ENCODE peak calls at places on chromosomes 16 and 17, in six cellular contexts. P is Calu3; K is H9; A is breast epithelium; S is activated CD8-positive, alpha-beta T cell treated with anti-CD3 and anti-CD28 coated beads for 36 hours; L is lower lobe of right lung. V is an unnamed sample.

GRCh38 chr17:82231562-82232321 is 2.9 kb downstream of the SLC16A3 start:
- DNase-seq in P (peak), K (peak), A (peak), S (peak), L (peak), V (no peak)

GRCh38 chr17:79843917-79844815 is 4.9 kb upstream of the CBX4 start:
- DNase-seq in P (peak), K (peak), A (no peak), S (no peak), L (peak), V (no peak)

GRCh38 chr17:57533684-57534305 is 211.3 kb downstream of the CCDC182 start:
- DNase-seq in P (no peak), K (no peak), A (no peak), S (no peak), L (no peak), V (no peak)

GRCh38 chr17:44906010-44906646 is 6.9 kb upstream of the EFTUD2 start:
- DNase-seq in P (no peak), K (peak), A (no peak), S (no peak), L (no peak), V (no peak)

GRCh38 chr16:84220851-84221250 is 19.0 kb downstream of the KCNG4 start:
- DNase-seq in P (no peak), K (no peak), A (no peak), S (no peak), L (no peak), V (no peak)

GRCh38 chr17:13323990-13324389 is 277.7 kb downstream of the HS3ST3A1 start:
- DNase-seq in P (no peak), K (no peak), A (no peak), S (no peak), L (no peak), V (no peak)

GRCh38 chr16:84692451-84692850 is 7.3 kb upstream of the USP10 start:
- DNase-seq in P (no peak), K (no peak), A (no peak), S (no peak), L (no peak), V (no peak)

GRCh38 chr17:78862073-78863023 is 21.7 kb upstream of the USP36 start:
- DNase-seq in P (peak), K (no peak), A (peak), S (no peak), L (peak), V (no peak)

GRCh38 chr16:28326881-28327610 is 34.7 kb downstream of the SBK1 start:
- DNase-seq in P (peak), K (peak), A (no peak), S (peak), L (peak), V (peak)

GRCh38 chr17:73141411-73141810 is 23.4 kb upstream of the SSTR2 start:
- DNase-seq in P (no peak), K (no peak), A (no peak), S (no peak), L (no peak), V (no peak)

GRCh38 chr16:88084881-88085280 is 133.6 kb downstream of the BANP start:
- DNase-seq in P (no peak), K (no peak), A (no peak), S (no peak), L (no peak), V (no peak)

GRCh38 chr17:7745748-7746470 is 28.4 kb downstream of the DNAH2 start:
- DNase-seq in P (peak), K (no peak), A (no peak), S (no peak), L (no peak), V (no peak)

GRCh38 chr17:16304832-16305231 is 48.4 kb downstream of the CENPV start:
- DNase-seq in P (peak), K (peak), A (no peak), S (peak), L (no peak), V (no peak)
- TF ChIP-seq CTCF in P (peak), K (peak), A (no peak), S (peak), L (no peak), V (peak)

DNA sequence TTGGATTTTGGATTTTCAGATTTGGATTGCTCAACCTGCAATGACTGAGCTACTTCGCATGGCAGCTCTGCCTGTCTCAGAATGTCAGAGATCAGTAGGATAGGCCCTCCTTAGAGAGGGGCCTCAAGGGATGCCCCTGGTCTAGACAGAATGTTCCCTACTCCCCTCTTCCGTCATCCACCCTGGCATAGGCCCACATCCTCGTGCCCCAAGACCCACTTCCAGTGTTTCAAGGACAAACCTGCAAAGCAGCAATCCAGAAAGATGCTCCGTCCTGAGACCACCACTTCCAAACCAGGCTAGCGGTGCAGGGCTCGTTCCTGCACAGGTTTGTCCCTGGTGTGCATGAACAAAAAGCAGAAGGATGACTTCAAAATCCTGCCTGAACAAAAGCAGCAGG is 121.3 kb downstream of the SOCS1 start:
- DNase-seq in P (no peak), K (no peak), A (no peak), S (no peak), L (no peak), V (no peak)
- TF ChIP-seq CTCF in P (no peak), K (no peak), A (no peak), S (no peak), L (no peak), V (no peak)

DNA sequence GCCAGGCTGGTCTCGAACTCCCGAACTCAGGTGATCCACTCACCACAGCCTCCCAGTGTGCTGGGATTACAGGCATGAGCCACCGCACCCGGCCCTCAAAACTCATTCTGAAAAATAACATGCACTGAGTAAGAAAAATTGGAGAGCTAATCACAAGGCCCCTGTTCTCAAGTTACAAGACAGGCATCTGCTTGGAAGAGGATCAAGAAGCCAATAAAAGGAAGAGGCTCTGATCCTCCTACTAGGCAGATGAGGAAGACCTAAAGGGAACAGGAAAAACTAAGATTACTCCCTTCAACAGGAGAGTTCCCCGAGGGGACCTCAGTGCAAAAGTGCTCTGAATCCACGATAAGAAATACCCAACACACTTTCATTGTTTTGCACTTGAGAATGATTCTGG is 18.4 kb downstream of the BLMH start:
- DNase-seq in P (no peak), K (no peak), A (no peak), S (no peak), L (no peak), V (no peak)
- TF ChIP-seq CTCF in P (no peak), K (no peak), A (no peak), S (no peak), L (no peak), V (no peak)

DNA sequence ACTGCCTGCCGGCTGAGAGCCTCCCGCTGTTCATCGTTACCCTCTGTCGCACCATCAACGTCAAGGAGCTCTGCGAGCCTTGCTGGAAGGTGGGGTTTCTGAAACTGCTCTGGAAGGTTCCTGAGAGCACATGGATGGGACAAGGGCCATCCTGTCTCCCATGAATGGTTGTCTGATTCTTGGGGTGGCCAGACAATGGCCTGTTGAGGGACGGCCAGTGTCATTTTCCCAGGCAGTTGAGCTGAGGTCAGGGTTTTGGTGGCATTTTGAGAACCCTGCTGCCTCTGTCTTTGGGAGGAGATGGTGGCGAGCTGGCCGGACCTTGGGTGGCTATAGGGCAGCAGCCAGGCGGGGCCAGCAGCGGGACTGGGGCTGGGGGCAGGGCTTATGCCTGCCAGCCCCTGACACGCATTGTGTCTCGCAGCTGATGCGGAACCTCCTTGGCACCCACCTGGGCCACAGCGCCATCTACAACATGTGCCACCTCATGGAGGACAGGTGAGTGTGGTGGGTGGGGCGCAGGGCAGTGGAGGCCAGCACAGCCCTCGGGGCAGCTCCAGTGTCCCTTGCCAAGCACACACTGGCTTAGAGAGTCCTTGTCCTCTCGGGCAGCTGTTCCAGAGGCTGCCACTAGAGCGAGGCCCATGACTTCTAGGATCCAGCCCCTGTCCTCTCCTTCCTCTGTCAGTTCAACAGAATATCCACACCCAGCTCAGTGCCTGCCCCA is 9.1 kb downstream of the TSC2 start:
- DNase-seq in P (no peak), K (no peak), A (no peak), S (peak), L (no peak), V (no peak)
- TF ChIP-seq CTCF in P (no peak), K (peak), A (no peak), S (no peak), L (no peak), V (no peak)

DNA sequence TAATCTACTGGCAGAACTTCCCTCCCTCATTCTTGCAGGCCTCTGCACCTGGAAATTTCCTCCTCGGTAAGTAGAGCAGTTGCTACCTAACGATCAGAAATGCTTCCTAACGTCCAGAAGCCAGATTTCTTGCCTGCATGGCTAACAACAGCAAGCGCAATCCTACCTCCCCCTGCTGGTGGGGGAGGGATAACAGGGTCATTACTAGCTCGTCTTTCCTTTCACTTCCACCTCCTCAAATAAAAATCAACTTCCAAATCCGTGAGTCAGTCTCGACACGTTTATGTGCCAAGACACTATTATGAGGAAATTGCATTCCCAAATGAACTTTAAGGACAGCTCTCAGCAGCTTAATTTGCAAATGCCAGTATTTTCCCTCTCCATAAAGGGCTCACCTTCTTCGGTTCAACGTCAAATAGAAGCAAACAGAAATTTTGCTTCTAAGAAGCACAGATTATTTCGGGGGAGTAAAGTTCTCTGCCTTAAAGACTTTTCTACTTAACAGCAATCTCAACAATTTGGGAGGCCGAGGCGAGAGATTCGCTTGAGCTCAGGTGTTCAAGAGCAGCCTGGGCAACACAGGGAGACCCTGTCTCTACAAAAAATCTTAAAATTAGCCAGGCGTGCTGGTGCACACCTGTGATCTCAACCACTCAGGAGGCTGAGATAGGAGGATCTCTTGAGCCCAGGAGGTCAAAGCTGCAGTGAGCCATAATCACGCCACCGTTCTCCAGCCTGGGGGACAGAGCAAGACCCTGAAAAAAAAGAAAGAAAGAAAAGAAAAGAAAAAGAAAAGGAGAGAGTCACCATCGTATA is 188.6 kb upstream of the PSMD7 start:
- DNase-seq in P (peak), K (peak), A (no peak), S (peak), L (peak), V (peak)
- TF ChIP-seq CTCF in P (peak), K (peak), A (no peak), S (peak), L (peak), V (peak)

GRCh38 chr17:67602974-67603373 is 114.8 kb upstream of the NOL11 start:
- DNase-seq in P (peak), K (peak), A (no peak), S (peak), L (no peak), V (peak)
- TF ChIP-seq CTCF in P (peak), K (peak), A (no peak), S (peak), L (peak), V (peak)

V was measured in GM13977.